ENCODE peak calls at places on chromosomes 11 and 22, in four cellular contexts. J is iris pigment epithelial cell, L is fibroblast of mammary gland, D is endothelial cell. F is an unnamed sample.

GRCh38 chr11:73230276-73230875 is 12.3 kb downstream of the P2RY2 start:
- DNase-seq in J (no peak), L (no peak), D (no peak), F (peak)

GRCh38 chr11:21723681-21724080 is 469.2 kb upstream of the ANO5 start:
- DNase-seq in J (no peak), L (no peak), D (no peak), F (no peak)

GRCh38 chr22:22925146-22925794 is 37.7 kb downstream of the IGLL5 start:
- DNase-seq in J (no peak), L (no peak), D (no peak), F (no peak)

GRCh38 chr11:113419426-113420003 is 31.9 kb downstream of the ANKK1 start:
- DNase-seq in J (no peak), L (no peak), D (no peak), F (no peak)

GRCh38 chr11:6438979-6439571 is 1.7 kb downstream of the HPX start:
- DNase-seq in J (peak), L (peak), D (peak), F (peak)

GRCh38 chr11:124625504-124626168 is 3.0 kb downstream of the TBRG1 start:
- DNase-seq in J (no peak), L (no peak), D (no peak), F (no peak)

GRCh38 chr22:43438666-43439347 is 27.0 kb downstream of the MPPED1 start:
- DNase-seq in J (no peak), L (no peak), D (no peak), F (no peak)

GRCh38 chr11:2348986-2349385 is 28.1 kb upstream of the CD81 start:
- DNase-seq in J (peak), L (peak), D (no peak), F (no peak)

GRCh38 chr11:76770642-76771445 is 12.3 kb upstream of the TSKU start:
- DNase-seq in J (peak), L (peak), D (no peak), F (no peak)

GRCh38 chr11:12813371-12814225 is 139.4 kb downstream of the TEAD1 start:
- DNase-seq in J (peak), L (peak), D (no peak), F (no peak)

GRCh38 chr22:12601870-12602779 is 2925.9 kb upstream of the OR11H1 start:
- DNase-seq in J (no peak), L (no peak), D (no peak), F (peak)

GRCh38 chr11:12705874-12706273 is 31.7 kb downstream of the TEAD1 start:
- DNase-seq in J (peak), L (peak), D (no peak), F (no peak)

GRCh38 chr11:61960532-61960931 is 6.9 kb downstream of the FTH1 start:
- DNase-seq in J (no peak), L (no peak), D (no peak), F (no peak)

GRCh38 chr11:70315726-70316125 is 45.2 kb downstream of the PPFIA1 start:
- DNase-seq in J (no peak), L (no peak), D (no peak), F (no peak)

GRCh38 chr11:107457205-107457557 is 444 bp downstream of the CWF19L2 start:
- DNase-seq in J (no peak), L (peak), D (no peak), F (no peak)

GRCh38 chr11:64642876-64643257 is 51.8 kb downstream of the SLC22A12 start:
- DNase-seq in J (no peak), L (no peak), D (no peak), F (no peak)

GRCh38 chr11:69642913-69643632 is 2.1 kb downstream of the CCND1 start:
- DNase-seq in J (peak), L (peak), D (peak), F (peak)

GRCh38 chr22:25643232-25644000 is 78.9 kb downstream of the GRK3 start:
- DNase-seq in J (no peak), L (no peak), D (no peak), F (no peak)

GRCh38 chr11:120331301-120331966 is 4.8 kb upstream of the ARHGEF12 start:
- DNase-seq in J (peak), L (peak), D (no peak), F (no peak)

GRCh38 chr11:93099811-93100210 is 98.0 kb downstream of the SLC36A4 start:
- DNase-seq in J (peak), L (peak), D (no peak), F (no peak)

GRCh38 chr11:3225826-3226750 is 6.1 kb downstream of the MRGPRE start:
- DNase-seq in J (no peak), L (peak), D (no peak), F (no peak)

GRCh38 chr11:102225689-102226562 is 91.4 kb upstream of the BIRC3 start:
- DNase-seq in J (peak), L (peak), D (no peak), F (no peak)

GRCh38 chr11:32893091-32893946 is 708 bp downstream of the QSER1 start:
- DNase-seq in J (peak), L (peak), D (peak), F (peak)

F was measured in glutamatergic neuron.